ENCODE peak calls at places on chromosome 4, in nine cellular contexts. Q is MM.1S, V is OCI-LY7, N is GM23338, Y is GM23248, F is hepatocyte, C is SK-N-SH, A is neural progenitor cell, O is HCT116. I is an unnamed sample.

GRCh38 chr4:170374770-170375169 is 285.0 kb upstream of the AADAT start:
- DNase-seq in Q (peak), V (peak), N (peak), Y (peak), F (peak), C (peak), A (peak), O (peak), I (peak)

GRCh38 chr4:177681902-177682301 is 239.7 kb upstream of the AGA start:
- DNase-seq in Q (no peak), V (no peak), N (no peak), Y (no peak), F (no peak), C (no peak), A (no peak), O (no peak), I (peak)

GRCh38 chr4:123452585-123452984 is 56.0 kb downstream of the SPRY1 start:
- DNase-seq in Q (no peak), V (peak), N (no peak), Y (peak), F (peak), C (peak), A (no peak), O (no peak), I (peak)

GRCh38 chr4:79588679-79589078 is 180.7 kb upstream of the GK2 start:
- DNase-seq in Q (no peak), V (no peak), N (no peak), Y (peak), F (no peak), C (no peak), A (no peak), O (no peak), I (no peak)

GRCh38 chr4:176259330-176260090 is 9.5 kb downstream of the ASB5 start:
- DNase-seq in Q (no peak), V (no peak), N (no peak), Y (peak), F (peak), C (no peak), A (no peak), O (no peak), I (peak)

GRCh38 chr4:55184600-55185523 is 59.5 kb upstream of the KDR start:
- DNase-seq in Q (peak), V (peak), N (peak), Y (peak), F (peak), C (no peak), A (no peak), O (peak), I (peak)

GRCh38 chr4:186942745-186943606 is 219.3 kb upstream of the FAT1 start:
- DNase-seq in Q (no peak), V (peak), N (no peak), Y (peak), F (peak), C (peak), A (peak), O (no peak), I (no peak)

GRCh38 chr4:107117726-107118125 is 81.6 kb upstream of the DKK2 start:
- DNase-seq in Q (no peak), V (no peak), N (no peak), Y (no peak), F (no peak), C (no peak), A (no peak), O (no peak), I (no peak)

GRCh38 chr4:153209410-153209809 is 5.2 kb downstream of the TRIM2 start:
- DNase-seq in Q (no peak), V (no peak), N (peak), Y (no peak), F (peak), C (no peak), A (no peak), O (no peak), I (no peak)

GRCh38 chr4:19803406-19803805 is 448.3 kb upstream of the SLIT2 start:
- DNase-seq in Q (no peak), V (no peak), N (peak), Y (peak), F (no peak), C (no peak), A (no peak), O (no peak), I (peak)

GRCh38 chr4:82367438-82368097 is 6.2 kb downstream of the HNRNPD start:
- DNase-seq in Q (no peak), V (no peak), N (no peak), Y (no peak), F (no peak), C (no peak), A (no peak), O (no peak), I (no peak)

GRCh38 chr4:94803181-94803580 is 45.4 kb downstream of the BMPR1B start:
- DNase-seq in Q (no peak), V (no peak), N (no peak), Y (peak), F (no peak), C (no peak), A (no peak), O (no peak), I (no peak)

GRCh38 chr4:47913858-47914218 is 545 bp downstream of the NFXL1 start:
- DNase-seq in Q (peak), V (peak), N (peak), Y (peak), F (peak), C (no peak), A (peak), O (no peak), I (peak)

GRCh38 chr4:17511950-17512795 is at the start of gene QDPR:
- DNase-seq in Q (peak), V (peak), N (peak), Y (peak), F (peak), C (peak), A (peak), O (peak), I (peak)

DNA sequence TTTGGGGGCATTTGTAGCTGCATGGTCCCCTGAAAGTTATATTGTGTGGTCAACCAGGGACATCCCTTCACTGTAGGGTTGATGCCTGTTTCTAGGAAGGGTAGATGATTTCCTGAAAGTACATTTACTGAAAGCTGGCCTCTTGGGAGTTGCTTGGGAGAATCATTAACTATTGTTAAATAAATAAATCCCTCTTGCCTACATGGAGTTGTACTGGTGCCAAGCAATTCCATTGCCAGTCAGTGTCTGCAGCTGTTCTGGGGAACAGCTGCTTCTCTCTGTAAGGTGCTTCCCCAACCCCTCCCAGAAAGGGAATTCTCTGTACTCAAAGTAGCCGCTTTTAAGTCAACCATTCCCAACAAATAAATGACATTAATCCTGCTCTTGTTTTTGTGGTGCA is 51.1 kb downstream of the C4orf51 start:
- DNase-seq in Q (no peak), V (no peak), N (no peak), Y (peak), F (peak), C (no peak), A (no peak), O (no peak), I (peak)
- TF ChIP-seq EZH2phosphoT487 in Q (no peak), V (no peak), N (no peak), Y (no peak), F (no peak), C (no peak), A (no peak), O (no peak), I (no peak)

GRCh38 chr4:118350961-118351360 is 1.8 kb downstream of the PRSS12 start:
- DNase-seq in Q (no peak), V (no peak), N (no peak), Y (no peak), F (no peak), C (no peak), A (no peak), O (no peak), I (no peak)

GRCh38 chr4:118353452-118353851 is 649 bp upstream of the PRSS12 start:
- DNase-seq in Q (no peak), V (no peak), N (peak), Y (peak), F (no peak), C (peak), A (peak), O (no peak), I (peak)

GRCh38 chr4:118354913-118355312 is 2.1 kb upstream of the PRSS12 start:
- DNase-seq in Q (no peak), V (no peak), N (no peak), Y (no peak), F (no peak), C (no peak), A (no peak), O (no peak), I (no peak)

GRCh38 chr4:118351851-118352827 is 664 bp downstream of the PRSS12 start:
- DNase-seq in Q (no peak), V (no peak), N (peak), Y (peak), F (peak), C (peak), A (peak), O (peak), I (no peak)

GRCh38 chr4:118352843-118353373 is at the start of gene PRSS12:
- DNase-seq in Q (peak), V (no peak), N (peak), Y (peak), F (peak), C (peak), A (peak), O (peak), I (peak)
- TF ChIP-seq EZH2phosphoT487 in Q (no peak), V (no peak), N (no peak), Y (no peak), F (no peak), C (no peak), A (peak), O (no peak), I (no peak)

GRCh38 chr4:101114936-101115372 is 232.4 kb downstream of the PPP3CA start:
- DNase-seq in Q (no peak), V (no peak), N (peak), Y (peak), F (peak), C (no peak), A (peak), O (peak), I (peak)
- TF ChIP-seq EZH2phosphoT487 in Q (no peak), V (no peak), N (no peak), Y (no peak), F (no peak), C (no peak), A (no peak), O (no peak), I (no peak)

GRCh38 chr4:116217781-116218180 is 867.6 kb downstream of the TRAM1L1 start:
- DNase-seq in Q (no peak), V (no peak), N (no peak), Y (no peak), F (no peak), C (no peak), A (no peak), O (no peak), I (peak)
- TF ChIP-seq EZH2phosphoT487 in Q (no peak), V (no peak), N (no peak), Y (no peak), F (no peak), C (no peak), A (no peak), O (no peak), I (no peak)